ENCODE peak calls at places on chromosomes 12 and 14, in four cellular contexts. One of them, this sample, is unnamed.

GRCh38 chr12:125100551-125101434 is 35.6 kb downstream of the AACS start:
- DNase-seq in sigmoid colon: no peak
- DNase-seq in psoas muscle: no peak
- DNase-seq in right lobe of liver: no peak
- DNase-seq in this sample: no peak

GRCh38 chr12:49673446-49674317 is 33.5 kb downstream of the FMNL3 start:
- DNase-seq in sigmoid colon: peak; percentile 98
- DNase-seq in psoas muscle: peak; percentile 95
- DNase-seq in right lobe of liver: peak; percentile 63
- DNase-seq in this sample: no peak

GRCh38 chr12:108271951-108272729 is 67.0 kb downstream of the CMKLR1 start:
- DNase-seq in psoas muscle: no peak
- DNase-seq in sigmoid colon: no peak
- DNase-seq in right lobe of liver: no peak
- DNase-seq in this sample: no peak

GRCh38 chr14:92460916-92461579 is 52.5 kb upstream of the RIN3 start:
- DNase-seq in sigmoid colon: peak; percentile 68
- DNase-seq in psoas muscle: no peak
- DNase-seq in right lobe of liver: no peak
- DNase-seq in this sample: no peak

GRCh38 chr12:115956236-115956635 is 321.3 kb downstream of the MED13L start:
- DNase-seq in right lobe of liver: no peak
- DNase-seq in sigmoid colon: no peak
- DNase-seq in psoas muscle: no peak
- DNase-seq in this sample: no peak

GRCh38 chr14:23895480-23895879 is 58.1 kb upstream of the DHRS4 start:
- DNase-seq in sigmoid colon: no peak
- DNase-seq in psoas muscle: no peak
- DNase-seq in right lobe of liver: no peak
- DNase-seq in this sample: no peak

GRCh38 chr12:100114574-100114973 is 28.1 kb downstream of the BLTP3B start:
- DNase-seq in right lobe of liver: no peak
- DNase-seq in psoas muscle: no peak
- DNase-seq in sigmoid colon: no peak
- DNase-seq in this sample: no peak

GRCh38 chr14:93017898-93018297 is 94.9 kb downstream of the CHGA start:
- DNase-seq in psoas muscle: no peak
- DNase-seq in sigmoid colon: no peak
- DNase-seq in right lobe of liver: no peak
- DNase-seq in this sample: no peak

GRCh38 chr12:20150835-20151234 is 217.5 kb upstream of the PDE3A start:
- DNase-seq in sigmoid colon: no peak
- DNase-seq in right lobe of liver: no peak
- DNase-seq in psoas muscle: no peak
- DNase-seq in this sample: no peak

GRCh38 chr12:52521581-52522266 is 1.5 kb upstream of the KRT5 start:
- DNase-seq in right lobe of liver: no peak
- DNase-seq in sigmoid colon: no peak
- DNase-seq in psoas muscle: no peak
- DNase-seq in this sample: peak; percentile 95

GRCh38 chr12:115456946-115457689 is 773.1 kb upstream of the TBX3 start:
- DNase-seq in right lobe of liver: no peak
- DNase-seq in psoas muscle: no peak
- DNase-seq in sigmoid colon: no peak
- DNase-seq in this sample: peak; percentile 69

GRCh38 chr14:100589071-100589759 is 2.0 kb upstream of the BEGAIN start:
- DNase-seq in right lobe of liver: no peak
- DNase-seq in psoas muscle: peak; percentile 31
- DNase-seq in sigmoid colon: peak; percentile 32
- DNase-seq in this sample: no peak

GRCh38 chr12:97308576-97309198 is 153.9 kb upstream of the RMST start:
- DNase-seq in psoas muscle: no peak
- DNase-seq in sigmoid colon: no peak
- DNase-seq in right lobe of liver: no peak
- DNase-seq in this sample: no peak

GRCh38 chr12:114316076-114316475 is 89.9 kb downstream of the TBX5 start:
- DNase-seq in psoas muscle: no peak
- DNase-seq in right lobe of liver: no peak
- DNase-seq in sigmoid colon: no peak
- DNase-seq in this sample: no peak

GRCh38 chr14:87989613-87990299 is 3.2 kb downstream of the GALC start:
- DNase-seq in sigmoid colon: no peak
- DNase-seq in right lobe of liver: no peak
- DNase-seq in psoas muscle: no peak
- DNase-seq in this sample: no peak

GRCh38 chr14:68694516-68695235 is 98.2 kb downstream of the ZFP36L1 start:
- DNase-seq in psoas muscle: no peak
- DNase-seq in right lobe of liver: no peak
- DNase-seq in sigmoid colon: peak; percentile 58
- DNase-seq in this sample: peak; percentile 47

GRCh38 chr12:99121476-99121965 is 476.4 kb downstream of the APAF1 start:
- DNase-seq in sigmoid colon: no peak
- DNase-seq in psoas muscle: no peak
- DNase-seq in right lobe of liver: no peak
- DNase-seq in this sample: no peak

GRCh38 chr12:32053881-32054624 is 52.6 kb upstream of the BICD1 start:
- DNase-seq in sigmoid colon: no peak
- DNase-seq in psoas muscle: no peak
- DNase-seq in right lobe of liver: no peak
- DNase-seq in this sample: peak; percentile 61

GRCh38 chr14:55665067-55665700 is 85.2 kb downstream of the KTN1 start:
- DNase-seq in sigmoid colon: no peak
- DNase-seq in psoas muscle: no peak
- DNase-seq in right lobe of liver: no peak
- DNase-seq in this sample: no peak

GRCh38 chr12:131101006-131101405 is 147.3 kb downstream of the ADGRD1 start:
- DNase-seq in right lobe of liver: peak; percentile 23
- DNase-seq in psoas muscle: no peak
- DNase-seq in sigmoid colon: peak; percentile 26
- DNase-seq in this sample: no peak

GRCh38 chr14:24251880-24252288 is 9.5 kb upstream of the TINF2 start:
- DNase-seq in right lobe of liver: no peak
- DNase-seq in sigmoid colon: peak; percentile 10
- DNase-seq in psoas muscle: no peak
- DNase-seq in this sample: no peak

GRCh38 chr12:460301-461230 is 827 bp downstream of the B4GALNT3 start:
- DNase-seq in right lobe of liver: no peak
- DNase-seq in sigmoid colon: no peak
- DNase-seq in psoas muscle: peak; percentile 62
- DNase-seq in this sample: no peak

GRCh38 chr14:93430319-93430801 is 379 bp upstream of the UNC79 start:
- DNase-seq in right lobe of liver: no peak
- DNase-seq in psoas muscle: no peak
- DNase-seq in sigmoid colon: no peak
- DNase-seq in this sample: no peak

GRCh38 chr12:93884794-93885460 is 207.8 kb downstream of the CRADD start:
- DNase-seq in right lobe of liver: no peak
- DNase-seq in psoas muscle: no peak
- DNase-seq in sigmoid colon: no peak
- DNase-seq in this sample: no peak

GRCh38 chr12:4909397-4909733 is 340 bp upstream of the KCNA1 start:
- DNase-seq in psoas muscle: no peak
- DNase-seq in right lobe of liver: no peak
- DNase-seq in sigmoid colon: no peak
- DNase-seq in this sample: no peak

GRCh38 chr12:10279937-10280336 is 27.7 kb upstream of the KLRD1 start:
- DNase-seq in right lobe of liver: no peak
- DNase-seq in psoas muscle: no peak
- DNase-seq in sigmoid colon: no peak
- DNase-seq in this sample: no peak

GRCh38 chr12:57905812-57906475 is 35.4 kb upstream of the ATP23 start:
- DNase-seq in psoas muscle: no peak
- DNase-seq in sigmoid colon: no peak
- DNase-seq in right lobe of liver: no peak
- DNase-seq in this sample: no peak

GRCh38 chr14:79605863-79606262 is 605.4 kb downstream of the DIO2 start:
- DNase-seq in sigmoid colon: no peak
- DNase-seq in right lobe of liver: no peak
- DNase-seq in psoas muscle: no peak
- DNase-seq in this sample: no peak

GRCh38 chr14:74488788-74489397 is 4.2 kb downstream of the NPC2 start:
- DNase-seq in right lobe of liver: no peak
- DNase-seq in sigmoid colon: no peak
- DNase-seq in psoas muscle: no peak
- DNase-seq in this sample: no peak

GRCh38 chr12:104756901-104757300 is 201.2 kb downstream of the SLC41A2 start:
- DNase-seq in sigmoid colon: no peak
- DNase-seq in psoas muscle: no peak
- DNase-seq in right lobe of liver: no peak
- DNase-seq in this sample: no peak

GRCh38 chr12:51759175-51759574 is 89.3 kb downstream of the FIGNL2 start:
- DNase-seq in psoas muscle: no peak
- DNase-seq in sigmoid colon: no peak
- DNase-seq in right lobe of liver: no peak
- DNase-seq in this sample: no peak

GRCh38 chr14:23020143-23021128 is 10.5 kb upstream of the C14orf93 start:
- DNase-seq in sigmoid colon: no peak
- DNase-seq in psoas muscle: no peak
- DNase-seq in right lobe of liver: no peak
- DNase-seq in this sample: no peak

GRCh38 chr14:73236752-73237218 is 521 bp upstream of the PAPLN start:
- DNase-seq in psoas muscle: no peak
- DNase-seq in sigmoid colon: no peak
- DNase-seq in right lobe of liver: no peak
- DNase-seq in this sample: no peak
- H3K4me1 ChIP-seq in psoas muscle: peaks cover 15% of the 10 kb centered on the region
- H3K4me1 ChIP-seq in sigmoid colon: peaks cover 52% of the 10 kb centered on the region
- H3K4me1 ChIP-seq in right lobe of liver: no peaks in the 10 kb centered on the region
- H3K4me1 ChIP-seq in this sample: peaks cover 7% of the 10 kb centered on the region

DNA sequence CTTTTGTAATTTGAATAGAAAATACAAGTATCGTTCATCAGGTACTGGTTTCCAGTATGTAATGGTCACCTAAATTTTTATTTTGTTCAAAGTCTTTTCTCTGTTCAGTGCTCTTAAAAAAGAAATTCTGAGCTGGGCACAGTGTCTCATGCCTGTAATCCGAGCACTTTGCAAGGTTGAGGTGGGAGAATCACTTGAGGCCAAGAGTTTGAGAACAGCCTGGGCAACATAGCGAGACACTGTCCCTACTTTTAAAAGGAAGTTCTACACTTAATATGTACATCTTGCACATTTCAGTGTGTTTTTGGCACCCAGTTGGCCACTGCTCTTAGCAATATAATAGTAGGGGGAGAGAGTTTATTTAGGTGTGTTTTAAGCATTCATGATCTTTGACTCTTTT is 27.9 kb downstream of the PCNX1 start:
- DNase-seq in right lobe of liver: no peak
- DNase-seq in sigmoid colon: no peak
- DNase-seq in psoas muscle: no peak
- DNase-seq in this sample: no peak
- H3K27ac ChIP-seq in right lobe of liver: no peak overlapping the region
- H3K27ac ChIP-seq in sigmoid colon: peak overlapping the region; percentile 56
- H3K27ac ChIP-seq in psoas muscle: peak overlapping the region; percentile 69
- H3K27ac ChIP-seq in this sample: no peak overlapping the region

DNA sequence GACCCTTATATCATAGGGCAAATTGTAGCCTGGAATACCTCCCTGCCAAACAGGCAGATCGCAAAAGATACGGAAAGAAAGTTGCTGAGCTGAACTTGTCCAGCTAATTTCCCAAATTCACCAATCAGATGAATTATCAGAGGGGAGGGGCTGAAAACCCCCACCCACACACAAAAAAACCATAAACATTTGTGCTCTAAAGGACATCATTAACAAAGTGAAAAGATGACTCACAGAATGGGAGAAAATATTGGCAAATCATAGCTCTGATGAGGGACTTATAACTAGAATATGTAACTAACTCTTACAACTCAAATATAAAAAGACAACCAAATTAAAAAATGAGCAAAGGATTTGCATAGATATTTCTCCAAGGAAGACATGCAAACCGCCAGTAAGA is 36.3 kb downstream of the PTHLH start:
- DNase-seq in right lobe of liver: no peak
- DNase-seq in psoas muscle: no peak
- DNase-seq in sigmoid colon: no peak
- DNase-seq in this sample: no peak
- TF ChIP-seq CTCF in right lobe of liver: no peak
- TF ChIP-seq CTCF in psoas muscle: no peak
- TF ChIP-seq CTCF in sigmoid colon: no peak
- TF ChIP-seq CTCF in this sample: peak; percentile 15

GRCh38 chr12:128852885-128853284 is 393 bp upstream of the GLT1D1 start:
- DNase-seq in right lobe of liver: no peak
- DNase-seq in sigmoid colon: peak; percentile 48
- DNase-seq in psoas muscle: no peak
- DNase-seq in this sample: no peak

GRCh38 chr12:128844031-128844635 is 9.1 kb upstream of the GLT1D1 start:
- DNase-seq in right lobe of liver: no peak
- DNase-seq in psoas muscle: no peak
- DNase-seq in sigmoid colon: no peak
- DNase-seq in this sample: no peak

GRCh38 chr12:128852026-128852725 is 1.1 kb upstream of the GLT1D1 start:
- DNase-seq in sigmoid colon: peak; percentile 40
- DNase-seq in psoas muscle: no peak
- DNase-seq in right lobe of liver: no peak
- DNase-seq in this sample: no peak

GRCh38 chr12:128850400-128850799 is 2.9 kb upstream of the GLT1D1 start:
- DNase-seq in right lobe of liver: no peak
- DNase-seq in psoas muscle: no peak
- DNase-seq in sigmoid colon: no peak
- DNase-seq in this sample: no peak

GRCh38 chr12:128848371-128848770 is 4.9 kb upstream of the GLT1D1 start:
- DNase-seq in sigmoid colon: peak; percentile 37
- DNase-seq in psoas muscle: no peak
- DNase-seq in right lobe of liver: no peak
- DNase-seq in this sample: no peak
- H3K4me1 ChIP-seq in sigmoid colon: no peaks in the 10 kb centered on the region
- H3K4me1 ChIP-seq in psoas muscle: no peaks in the 10 kb centered on the region
- H3K4me1 ChIP-seq in right lobe of liver: no peaks in the 10 kb centered on the region
- H3K4me1 ChIP-seq in this sample: no peaks in the 10 kb centered on the region

DNA sequence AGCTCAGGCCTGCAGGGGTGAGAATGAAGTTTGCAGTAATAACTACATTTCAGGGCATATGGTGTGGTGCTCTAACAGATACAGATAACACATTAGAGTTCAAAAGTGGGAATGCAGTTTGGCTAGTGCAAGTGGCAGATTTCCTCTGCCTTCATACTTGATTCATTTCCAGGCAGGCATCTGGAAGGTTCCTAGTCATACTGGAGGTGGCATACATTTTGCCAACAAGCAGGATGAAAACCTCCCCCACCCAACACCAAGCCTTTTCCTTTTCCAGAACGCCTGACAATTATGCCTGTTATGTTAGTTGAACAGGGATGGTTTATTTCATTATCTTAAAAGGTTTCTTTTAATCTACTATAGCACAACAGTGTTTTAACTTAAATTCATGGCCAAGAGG is 24.3 kb downstream of the VTI1B start:
- DNase-seq in sigmoid colon: no peak
- DNase-seq in right lobe of liver: no peak
- DNase-seq in psoas muscle: no peak
- DNase-seq in this sample: no peak
- H3K27ac ChIP-seq in sigmoid colon: peak overlapping the region; percentile 24
- H3K27ac ChIP-seq in right lobe of liver: no peak overlapping the region
- H3K27ac ChIP-seq in psoas muscle: no peak overlapping the region
- H3K27ac ChIP-seq in this sample: no peak overlapping the region

GRCh38 chr14:85402546-85403162 is 127.3 kb upstream of the FLRT2 start:
- DNase-seq in sigmoid colon: no peak
- DNase-seq in right lobe of liver: no peak
- DNase-seq in psoas muscle: no peak
- DNase-seq in this sample: no peak

GRCh38 chr14:85399196-85399595 is 130.7 kb upstream of the FLRT2 start:
- DNase-seq in right lobe of liver: no peak
- DNase-seq in psoas muscle: no peak
- DNase-seq in sigmoid colon: no peak
- DNase-seq in this sample: no peak

GRCh38 chr14:85401396-85401795 is 128.5 kb upstream of the FLRT2 start:
- DNase-seq in sigmoid colon: no peak
- DNase-seq in right lobe of liver: no peak
- DNase-seq in psoas muscle: no peak
- DNase-seq in this sample: no peak
- TF ChIP-seq CTCF in sigmoid colon: no peak
- TF ChIP-seq CTCF in right lobe of liver: no peak
- TF ChIP-seq CTCF in psoas muscle: no peak
- TF ChIP-seq CTCF in this sample: no peak

This sample was measured in foreskin keratinocyte.